ENCODE peak calls at places on chromosome 22, in six cellular contexts. B is colonic mucosa; W is neural progenitor cell; A is CD8-positive, alpha-beta T cell; U is IMR-90; V is cardiac muscle cell. Y is an unnamed sample.

GRCh38 chr22:42509548-42509947 is 10.0 kb downstream of the RRP7A start:
- DNase-seq in B (no peak), W (no peak), A (no peak), U (no peak), V (no peak), Y (no peak)

GRCh38 chr22:47038206-47038835 is 275.9 kb downstream of the TBC1D22A start:
- DNase-seq in B (no peak), W (no peak), A (no peak), U (no peak), V (no peak), Y (no peak)

GRCh38 chr22:43188829-43189545 is 2.1 kb upstream of the TTLL12 start:
- DNase-seq in B (no peak), W (no peak), A (no peak), U (no peak), V (no peak), Y (no peak)

GRCh38 chr22:19942071-19942885 is 660 bp upstream of the TXNRD2 start:
- DNase-seq in B (no peak), W (no peak), A (no peak), U (peak; percentile 69), V (peak; percentile 80), Y (no peak)

GRCh38 chr22:22110548-22111266 is 128.1 kb upstream of the TOP3B start:
- DNase-seq in B (no peak), W (peak; percentile 62), A (no peak), U (peak; percentile 78), V (peak; percentile 70), Y (peak; percentile 52)

GRCh38 chr22:35552186-35552842 is 11.7 kb downstream of the RASD2 start:
- DNase-seq in B (peak; percentile 53), W (peak; percentile 77), A (peak; percentile 67), U (no peak), V (peak; percentile 43), Y (no peak)

GRCh38 chr22:30809086-30809485 is 114.4 kb downstream of the OSBP2 start:
- DNase-seq in B (no peak), W (no peak), A (no peak), U (peak; percentile 70), V (no peak), Y (no peak)

GRCh38 chr22:45007247-45007945 is 2.4 kb downstream of the PHF21B start:
- DNase-seq in B (no peak), W (peak; percentile 96), A (no peak), U (peak; percentile 27), V (peak; percentile 33), Y (peak; percentile 87)

GRCh38 chr22:42180349-42180842 is 49.8 kb upstream of the CYP2D6 start:
- DNase-seq in B (no peak), W (no peak), A (peak; percentile 21), U (peak; percentile 34), V (no peak), Y (no peak)

GRCh38 chr22:43879901-43880742 is 11.7 kb downstream of the PNPLA5 start:
- DNase-seq in B (no peak), W (no peak), A (no peak), U (no peak), V (no peak), Y (no peak)

GRCh38 chr22:46129390-46130041 is 20.8 kb upstream of the PPARA start:
- DNase-seq in B (no peak), W (no peak), A (no peak), U (no peak), V (no peak), Y (no peak)

GRCh38 chr22:23098718-23099524 is 28.6 kb downstream of the GNAZ start:
- DNase-seq in B (peak; percentile 32), W (no peak), A (no peak), U (no peak), V (no peak), Y (no peak)

GRCh38 chr22:19480789-19481188 is 1.1 kb downstream of the CDC45 start:
- DNase-seq in B (no peak), W (no peak), A (no peak), U (no peak), V (no peak), Y (no peak)

GRCh38 chr22:30328466-30329049 is 1.8 kb upstream of the TBC1D10A start:
- DNase-seq in B (no peak), W (no peak), A (no peak), U (no peak), V (no peak), Y (no peak)

GRCh38 chr22:49466926-49467590 is 360.6 kb downstream of the BRD1 start:
- DNase-seq in B (no peak), W (no peak), A (no peak), U (no peak), V (no peak), Y (no peak)

GRCh38 chr22:37169412-37169811 is 18.6 kb downstream of the C1QTNF6 start:
- DNase-seq in B (no peak), W (no peak), A (no peak), U (no peak), V (no peak), Y (no peak)

GRCh38 chr22:37172266-37173245 is 15.5 kb downstream of the C1QTNF6 start:
- DNase-seq in B (no peak), W (no peak), A (no peak), U (no peak), V (no peak), Y (no peak)

GRCh38 chr22:37171662-37172061 is 16.4 kb downstream of the C1QTNF6 start:
- DNase-seq in B (no peak), W (no peak), A (no peak), U (no peak), V (no peak), Y (no peak)

GRCh38 chr22:37167981-37168647 is 18.4 kb upstream of the IL2RB start:
- DNase-seq in B (no peak), W (no peak), A (no peak), U (no peak), V (no peak), Y (no peak)

DNA sequence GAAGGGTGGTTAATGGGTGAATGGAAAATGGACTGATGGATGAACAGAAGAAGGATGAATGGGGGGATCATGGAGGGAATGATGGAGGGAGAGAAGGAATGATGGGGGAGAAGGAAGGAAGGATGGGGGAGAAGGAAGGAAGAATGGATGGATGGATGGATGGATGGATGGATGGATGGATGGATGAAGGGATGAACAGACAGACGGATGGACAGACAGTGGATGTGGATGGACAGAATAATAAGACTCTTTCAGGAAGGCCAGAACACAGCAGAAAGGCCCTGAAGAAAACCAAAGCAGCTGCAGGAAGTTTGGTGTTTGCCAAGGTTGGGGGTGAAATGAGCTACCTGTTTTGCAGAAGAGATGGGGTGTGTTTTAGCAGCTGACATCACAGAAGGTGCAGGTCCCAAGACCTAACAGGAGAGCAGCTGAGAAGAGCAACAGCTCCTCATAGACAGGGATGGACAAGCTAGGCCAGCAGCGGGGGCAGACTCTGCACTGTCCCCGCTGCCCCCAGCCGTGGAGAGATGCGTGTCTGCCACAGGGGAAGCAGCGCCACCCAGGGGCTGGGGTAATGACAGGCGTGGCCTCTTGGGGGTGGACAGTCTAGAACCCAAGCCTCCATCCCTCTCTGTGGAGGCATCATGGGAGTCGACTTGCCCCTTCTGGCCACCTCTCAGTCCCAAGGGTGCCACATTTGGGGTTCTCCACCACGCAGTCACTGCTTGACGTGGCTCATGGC is 17.9 kb downstream of the C1QTNF6 start:
- DNase-seq in B (no peak), W (no peak), A (no peak), U (no peak), V (no peak), Y (no peak)
- TF ChIP-seq CTCF in B (no peak), W (no peak), A (no peak), U (no peak), V (no peak), Y (peak; percentile 24)

GRCh38 chr22:28560005-28560742 is 119.5 kb downstream of the TTC28 start:
- DNase-seq in B (no peak), W (no peak), A (no peak), U (peak; percentile 82), V (peak; percentile 71), Y (no peak)
- H3K27ac ChIP-seq in B (no peak overlapping the region), W (no peak overlapping the region), A (no peak overlapping the region), U (no peak overlapping the region), V (peak overlapping the region; percentile 52), Y (no peak overlapping the region)

GRCh38 chr22:25800766-25801165 is 58.8 kb downstream of the MYO18B start:
- DNase-seq in B (no peak), W (no peak), A (no peak), U (no peak), V (no peak), Y (no peak)

GRCh38 chr22:25795437-25795836 is 53.4 kb downstream of the MYO18B start:
- DNase-seq in B (no peak), W (no peak), A (no peak), U (no peak), V (no peak), Y (no peak)

DNA sequence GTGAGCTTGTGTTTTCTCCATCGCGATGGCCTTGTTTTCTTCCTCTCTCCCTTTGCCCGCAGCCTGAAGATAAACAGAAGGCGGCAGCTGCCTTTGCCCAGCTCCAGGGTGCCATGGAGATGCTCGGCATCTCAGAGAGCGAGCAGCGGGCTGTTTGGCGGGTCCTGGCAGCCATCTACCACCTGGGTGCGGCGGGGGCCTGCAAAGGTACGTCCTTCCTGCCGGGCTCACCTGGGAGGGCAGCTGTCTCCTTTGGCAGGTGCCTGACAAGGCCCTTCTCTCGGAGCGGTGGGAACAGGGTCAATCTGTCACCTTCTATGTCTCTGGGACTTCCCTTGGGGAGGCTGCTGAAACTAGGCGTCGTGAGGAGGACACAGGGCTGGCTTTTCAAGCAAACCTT is 55.9 kb downstream of the MYO18B start:
- DNase-seq in B (no peak), W (no peak), A (no peak), U (no peak), V (no peak), Y (no peak)
- H3K4me3 ChIP-seq in B (no peak overlapping the region), W (no peak overlapping the region), A (no peak overlapping the region), U (no peak overlapping the region), V (no peak overlapping the region), Y (no peak overlapping the region)

GRCh38 chr22:37661160-37661924 is 2.8 kb downstream of the PDXP start:
- DNase-seq in B (no peak), W (peak; percentile 47), A (no peak), U (peak; percentile 82), V (peak; percentile 62), Y (no peak)
- TF ChIP-seq CTCF in B (no peak), W (peak; percentile 32), A (peak; percentile 25), U (peak; percentile 63), V (peak; percentile 64), Y (peak; percentile 35)

DNA sequence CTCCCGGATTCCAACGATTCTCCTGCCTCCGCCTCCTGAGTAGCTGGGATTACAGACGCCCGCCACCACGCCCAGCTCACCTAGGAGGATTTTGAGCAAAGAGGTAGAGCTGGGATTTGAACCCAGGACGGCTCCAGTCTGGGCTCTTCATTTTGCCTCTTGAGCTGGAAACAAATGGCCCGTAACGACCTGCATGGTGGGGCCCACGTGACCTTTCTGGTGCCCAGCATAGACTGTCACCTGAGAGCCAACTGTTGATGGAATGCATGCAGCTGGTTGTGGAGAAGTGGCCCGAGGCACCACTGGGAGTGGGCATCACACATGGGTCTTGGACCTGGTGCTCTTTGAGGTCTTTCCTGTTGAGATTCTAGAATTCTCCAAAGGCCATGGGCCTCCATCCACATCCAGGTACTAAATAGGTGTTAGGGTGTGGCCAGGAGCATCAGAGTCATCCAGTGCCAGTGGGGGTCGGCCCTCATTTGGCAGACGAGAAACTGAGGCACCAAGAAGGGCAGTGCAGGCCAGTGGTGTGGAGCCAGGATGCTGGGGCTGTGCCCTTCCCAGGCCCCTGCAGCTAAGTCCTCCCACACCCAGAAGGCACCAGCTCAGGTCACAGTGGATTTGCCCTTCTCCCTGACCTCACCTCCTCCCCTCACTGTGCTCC is 3.9 kb downstream of the ATF4 start:
- DNase-seq in B (no peak), W (no peak), A (no peak), U (no peak), V (no peak), Y (peak; percentile 59)
- H3K27ac ChIP-seq in B (peak overlapping the region; percentile 96), W (no peak overlapping the region), A (no peak overlapping the region), U (no peak overlapping the region), V (peak overlapping the region; percentile 63), Y (peak overlapping the region; percentile 18)